ENCODE peak calls at places on chromosomes 13 and 19, in eight cellular contexts. One of them, this sample, is unnamed.

GRCh38 chr13:82905071-82905470 is 977.2 kb downstream of the SLITRK1 start:
- DNase-seq in NCI-H774: no peak
- DNase-seq in stimulated activated CD8-positive, alpha-beta memory T cell treated with anti-CD3 and anti-CD28 coated beads, Interleukin-15, amount 100 ng/mL, for 24 hours: no peak
- DNase-seq in osteocyte: no peak
- DNase-seq in upper lobe of right lung: no peak
- DNase-seq in HCEC 1CT: no peak
- DNase-seq in anterior cingulate cortex: no peak
- DNase-seq in stimulated activated CD4-positive, alpha-beta T cell treated with anti-CD3 and anti-CD28 coated beads, Interleukin-15, amount 100 ng/mL, for 1 hour: no peak
- DNase-seq in this sample: no peak

GRCh38 chr19:39382991-39383828 is 7.7 kb downstream of the PAF1 start:
- DNase-seq in NCI-H774: no peak
- DNase-seq in stimulated activated CD8-positive, alpha-beta memory T cell treated with anti-CD3 and anti-CD28 coated beads, Interleukin-15, amount 100 ng/mL, for 24 hours: no peak
- DNase-seq in osteocyte: no peak
- DNase-seq in upper lobe of right lung: no peak
- DNase-seq in HCEC 1CT: no peak
- DNase-seq in anterior cingulate cortex: no peak
- DNase-seq in stimulated activated CD4-positive, alpha-beta T cell treated with anti-CD3 and anti-CD28 coated beads, Interleukin-15, amount 100 ng/mL, for 1 hour: no peak
- DNase-seq in this sample: no peak

GRCh38 chr13:113210834-113211233 is 1.4 kb downstream of the CUL4A start:
- DNase-seq in NCI-H774: no peak
- DNase-seq in stimulated activated CD8-positive, alpha-beta memory T cell treated with anti-CD3 and anti-CD28 coated beads, Interleukin-15, amount 100 ng/mL, for 24 hours: no peak
- DNase-seq in osteocyte: peak; percentile 10
- DNase-seq in upper lobe of right lung: no peak
- DNase-seq in HCEC 1CT: no peak
- DNase-seq in anterior cingulate cortex: no peak
- DNase-seq in stimulated activated CD4-positive, alpha-beta T cell treated with anti-CD3 and anti-CD28 coated beads, Interleukin-15, amount 100 ng/mL, for 1 hour: no peak
- DNase-seq in this sample: no peak

GRCh38 chr13:93562676-93563075 is 336.1 kb downstream of the GPC6 start:
- DNase-seq in NCI-H774: no peak
- DNase-seq in stimulated activated CD8-positive, alpha-beta memory T cell treated with anti-CD3 and anti-CD28 coated beads, Interleukin-15, amount 100 ng/mL, for 24 hours: no peak
- DNase-seq in osteocyte: no peak
- DNase-seq in upper lobe of right lung: no peak
- DNase-seq in HCEC 1CT: no peak
- DNase-seq in anterior cingulate cortex: no peak
- DNase-seq in stimulated activated CD4-positive, alpha-beta T cell treated with anti-CD3 and anti-CD28 coated beads, Interleukin-15, amount 100 ng/mL, for 1 hour: no peak
- DNase-seq in this sample: no peak

GRCh38 chr13:54742984-54743383 is 1714.4 kb downstream of the OLFM4 start:
- DNase-seq in NCI-H774: no peak
- DNase-seq in stimulated activated CD8-positive, alpha-beta memory T cell treated with anti-CD3 and anti-CD28 coated beads, Interleukin-15, amount 100 ng/mL, for 24 hours: no peak
- DNase-seq in osteocyte: no peak
- DNase-seq in upper lobe of right lung: no peak
- DNase-seq in HCEC 1CT: no peak
- DNase-seq in anterior cingulate cortex: no peak
- DNase-seq in stimulated activated CD4-positive, alpha-beta T cell treated with anti-CD3 and anti-CD28 coated beads, Interleukin-15, amount 100 ng/mL, for 1 hour: no peak
- DNase-seq in this sample: no peak

GRCh38 chr19:55609326-55609725 is 3.9 kb downstream of the ZNF865 start:
- DNase-seq in NCI-H774: no peak
- DNase-seq in stimulated activated CD8-positive, alpha-beta memory T cell treated with anti-CD3 and anti-CD28 coated beads, Interleukin-15, amount 100 ng/mL, for 24 hours: no peak
- DNase-seq in osteocyte: no peak
- DNase-seq in upper lobe of right lung: no peak
- DNase-seq in HCEC 1CT: no peak
- DNase-seq in anterior cingulate cortex: no peak
- DNase-seq in stimulated activated CD4-positive, alpha-beta T cell treated with anti-CD3 and anti-CD28 coated beads, Interleukin-15, amount 100 ng/mL, for 1 hour: no peak
- DNase-seq in this sample: no peak

GRCh38 chr19:15457701-15458484 is 6.5 kb downstream of the RASAL3 start:
- DNase-seq in NCI-H774: no peak
- DNase-seq in stimulated activated CD8-positive, alpha-beta memory T cell treated with anti-CD3 and anti-CD28 coated beads, Interleukin-15, amount 100 ng/mL, for 24 hours: no peak
- DNase-seq in osteocyte: no peak
- DNase-seq in upper lobe of right lung: no peak
- DNase-seq in HCEC 1CT: no peak
- DNase-seq in anterior cingulate cortex: no peak
- DNase-seq in stimulated activated CD4-positive, alpha-beta T cell treated with anti-CD3 and anti-CD28 coated beads, Interleukin-15, amount 100 ng/mL, for 1 hour: no peak
- DNase-seq in this sample: no peak

GRCh38 chr13:114064516-114065140 is 67.8 kb downstream of the RASA3 start:
- DNase-seq in NCI-H774: no peak
- DNase-seq in stimulated activated CD8-positive, alpha-beta memory T cell treated with anti-CD3 and anti-CD28 coated beads, Interleukin-15, amount 100 ng/mL, for 24 hours: no peak
- DNase-seq in osteocyte: no peak
- DNase-seq in upper lobe of right lung: no peak
- DNase-seq in HCEC 1CT: peak; percentile 35
- DNase-seq in anterior cingulate cortex: no peak
- DNase-seq in stimulated activated CD4-positive, alpha-beta T cell treated with anti-CD3 and anti-CD28 coated beads, Interleukin-15, amount 100 ng/mL, for 1 hour: no peak
- DNase-seq in this sample: no peak

GRCh38 chr19:42292042-42292960 is 9.6 kb upstream of the PRR19 start:
- DNase-seq in NCI-H774: no peak
- DNase-seq in stimulated activated CD8-positive, alpha-beta memory T cell treated with anti-CD3 and anti-CD28 coated beads, Interleukin-15, amount 100 ng/mL, for 24 hours: no peak
- DNase-seq in osteocyte: peak; percentile 84
- DNase-seq in upper lobe of right lung: no peak
- DNase-seq in HCEC 1CT: no peak
- DNase-seq in anterior cingulate cortex: no peak
- DNase-seq in stimulated activated CD4-positive, alpha-beta T cell treated with anti-CD3 and anti-CD28 coated beads, Interleukin-15, amount 100 ng/mL, for 1 hour: no peak
- DNase-seq in this sample: no peak

GRCh38 chr13:22218784-22219183 is 547.9 kb downstream of the FGF9 start:
- DNase-seq in NCI-H774: no peak
- DNase-seq in stimulated activated CD8-positive, alpha-beta memory T cell treated with anti-CD3 and anti-CD28 coated beads, Interleukin-15, amount 100 ng/mL, for 24 hours: no peak
- DNase-seq in osteocyte: no peak
- DNase-seq in upper lobe of right lung: no peak
- DNase-seq in HCEC 1CT: no peak
- DNase-seq in anterior cingulate cortex: no peak
- DNase-seq in stimulated activated CD4-positive, alpha-beta T cell treated with anti-CD3 and anti-CD28 coated beads, Interleukin-15, amount 100 ng/mL, for 1 hour: no peak
- DNase-seq in this sample: no peak

GRCh38 chr19:46727036-46727501 is 10.2 kb upstream of the PRKD2 start:
- DNase-seq in NCI-H774: no peak
- DNase-seq in stimulated activated CD8-positive, alpha-beta memory T cell treated with anti-CD3 and anti-CD28 coated beads, Interleukin-15, amount 100 ng/mL, for 24 hours: no peak
- DNase-seq in osteocyte: no peak
- DNase-seq in upper lobe of right lung: peak; percentile 64
- DNase-seq in HCEC 1CT: no peak
- DNase-seq in anterior cingulate cortex: no peak
- DNase-seq in stimulated activated CD4-positive, alpha-beta T cell treated with anti-CD3 and anti-CD28 coated beads, Interleukin-15, amount 100 ng/mL, for 1 hour: no peak
- DNase-seq in this sample: no peak

GRCh38 chr13:95023405-95023804 is 277.8 kb downstream of the ABCC4 start:
- DNase-seq in NCI-H774: peak; percentile 50
- DNase-seq in stimulated activated CD8-positive, alpha-beta memory T cell treated with anti-CD3 and anti-CD28 coated beads, Interleukin-15, amount 100 ng/mL, for 24 hours: no peak
- DNase-seq in osteocyte: no peak
- DNase-seq in upper lobe of right lung: no peak
- DNase-seq in HCEC 1CT: no peak
- DNase-seq in anterior cingulate cortex: no peak
- DNase-seq in stimulated activated CD4-positive, alpha-beta T cell treated with anti-CD3 and anti-CD28 coated beads, Interleukin-15, amount 100 ng/mL, for 1 hour: no peak
- DNase-seq in this sample: no peak

GRCh38 chr19:34676697-34677385 is at the start of gene SCGB2B2:
- DNase-seq in NCI-H774: peak; percentile 86
- DNase-seq in stimulated activated CD8-positive, alpha-beta memory T cell treated with anti-CD3 and anti-CD28 coated beads, Interleukin-15, amount 100 ng/mL, for 24 hours: no peak
- DNase-seq in osteocyte: no peak
- DNase-seq in upper lobe of right lung: no peak
- DNase-seq in HCEC 1CT: peak; percentile 84
- DNase-seq in anterior cingulate cortex: peak; percentile 96
- DNase-seq in stimulated activated CD4-positive, alpha-beta T cell treated with anti-CD3 and anti-CD28 coated beads, Interleukin-15, amount 100 ng/mL, for 1 hour: no peak
- DNase-seq in this sample: no peak

GRCh38 chr13:20151016-20151415 is 9.8 kb downstream of the GJA3 start:
- DNase-seq in NCI-H774: no peak
- DNase-seq in stimulated activated CD8-positive, alpha-beta memory T cell treated with anti-CD3 and anti-CD28 coated beads, Interleukin-15, amount 100 ng/mL, for 24 hours: no peak
- DNase-seq in osteocyte: peak; percentile 74
- DNase-seq in upper lobe of right lung: no peak
- DNase-seq in HCEC 1CT: no peak
- DNase-seq in anterior cingulate cortex: no peak
- DNase-seq in stimulated activated CD4-positive, alpha-beta T cell treated with anti-CD3 and anti-CD28 coated beads, Interleukin-15, amount 100 ng/mL, for 1 hour: no peak
- DNase-seq in this sample: no peak

This sample was measured in nephron progenitor cell.